ENCODE peak calls at places on chromosomes 12 and 14, in five cellular contexts. P is stimulated activated naive CD8-positive, alpha-beta T cell treated with anti-CD3 and anti-CD28 coated beads, Interleukin-15, Interleukin-2, amounts not matched to agents 100 U/mL and 50 U/mL, for 24 hours; Q is HCT116; B is naive B cell; X is RCC 7860. U is an unnamed sample.
A peak's percentile ranks its signal among the peaks of the same experiment; 100 is the strongest.

GRCh38 chr12:121538699-121539061 is 42.1 kb downstream of the KDM2B start:
- DNase-seq in P (no peak), Q (peak; percentile 75), B (no peak), X (no peak), U (peak; percentile 36)

GRCh38 chr14:65230287-65230728 is 128.0 kb upstream of the MAX start:
- DNase-seq in P (no peak), Q (no peak), B (no peak), X (no peak), U (peak; percentile 64)

GRCh38 chr12:45214739-45215418 is 1.0 kb upstream of the ANO6 start:
- DNase-seq in P (peak; percentile 11), Q (no peak), B (no peak), X (no peak), U (no peak)

GRCh38 chr14:91388551-91388975 is 29.1 kb downstream of the CCDC88C start:
- DNase-seq in P (no peak), Q (no peak), B (no peak), X (no peak), U (no peak)

GRCh38 chr14:72665259-72665658 is 228.6 kb downstream of the DPF3 start:
- DNase-seq in P (no peak), Q (peak; percentile 36), B (no peak), X (peak; percentile 93), U (no peak)

GRCh38 chr14:74616507-74616906 is 4.5 kb upstream of the LTBP2 start:
- DNase-seq in P (peak; percentile 48), Q (peak; percentile 73), B (no peak), X (peak; percentile 79), U (no peak)

GRCh38 chr12:116454950-116455447 is 104.2 kb upstream of the MAP1LC3B2 start:
- DNase-seq in P (no peak), Q (peak; percentile 96), B (no peak), X (peak; percentile 96), U (no peak)

GRCh38 chr12:67989184-67989965 is at the start of gene IFNG-AS1:
- DNase-seq in P (no peak), Q (no peak), B (peak; percentile 61), X (no peak), U (no peak)

GRCh38 chr12:95908573-95908972 is 33.8 kb downstream of the CCDC38 start:
- DNase-seq in P (no peak), Q (no peak), B (no peak), X (no peak), U (no peak)

GRCh38 chr12:71865166-71865713 is 25.7 kb downstream of the TBC1D15 start:
- DNase-seq in P (no peak), Q (no peak), B (no peak), X (peak; percentile 31), U (no peak)

GRCh38 chr14:45028107-45028626 is 55.7 kb upstream of the PRPF39 start:
- DNase-seq in P (no peak), Q (no peak), B (no peak), X (no peak), U (no peak)

U was measured in Right ventricle myocardium superior.